ENCODE peak calls at places on chromosomes 7 and 10, in eight cellular contexts. T, N, L, O, H, B, A and I are unnamed samples.

GRCh38 chr7:77667459-77668090 is 28.7 kb upstream of the RSBN1L start:
- DNase-seq in T (no peak), N (no peak), L (no peak), O (no peak), H (no peak), B (peak), A (no peak), I (no peak)

GRCh38 chr10:10677479-10677878 is 340.2 kb upstream of the CELF2 start:
- DNase-seq in T (peak), N (no peak), L (no peak), O (no peak), H (peak), B (peak), A (peak), I (no peak)

GRCh38 chr10:76444034-76444800 is 1012.8 kb downstream of the LRMDA start:
- DNase-seq in T (no peak), N (no peak), L (no peak), O (no peak), H (no peak), B (peak), A (peak), I (no peak)

GRCh38 chr10:48285710-48286109 is 11.2 kb upstream of the FRMPD2 start:
- DNase-seq in T (no peak), N (no peak), L (no peak), O (no peak), H (no peak), B (no peak), A (no peak), I (no peak)

GRCh38 chr7:25014735-25015134 is 34.8 kb upstream of the OSBPL3 start:
- DNase-seq in T (no peak), N (no peak), L (no peak), O (no peak), H (no peak), B (peak), A (peak), I (no peak)

GRCh38 chr7:101133621-101134398 is 6.9 kb downstream of the SERPINE1 start:
- DNase-seq in T (no peak), N (no peak), L (no peak), O (no peak), H (no peak), B (peak), A (peak), I (no peak)

GRCh38 chr7:8290645-8291308 is 28.8 kb upstream of the ICA1 start:
- DNase-seq in T (no peak), N (peak), L (no peak), O (no peak), H (no peak), B (no peak), A (no peak), I (no peak)

GRCh38 chr10:124740374-124741280 is 3.6 kb downstream of the FAM53B start:
- DNase-seq in T (no peak), N (no peak), L (no peak), O (peak), H (no peak), B (peak), A (peak), I (peak)

GRCh38 chr7:158300427-158300826 is 287.2 kb downstream of the PTPRN2 start:
- DNase-seq in T (no peak), N (no peak), L (no peak), O (no peak), H (no peak), B (no peak), A (no peak), I (no peak)

GRCh38 chr7:4667776-4668509 is 14.2 kb upstream of the FOXK1 start:
- DNase-seq in T (peak), N (no peak), L (no peak), O (no peak), H (no peak), B (peak), A (peak), I (no peak)

GRCh38 chr10:34102237-34102673 is 712.8 kb downstream of the PARD3 start:
- DNase-seq in T (no peak), N (no peak), L (no peak), O (no peak), H (no peak), B (peak), A (peak), I (no peak)

GRCh38 chr10:71035511-71036278 is 147.3 kb upstream of the PCBD1 start:
- DNase-seq in T (no peak), N (no peak), L (no peak), O (no peak), H (no peak), B (no peak), A (peak), I (no peak)

GRCh38 chr10:56537984-56538383 is 176.9 kb upstream of the ZWINT start:
- DNase-seq in T (no peak), N (no peak), L (no peak), O (no peak), H (no peak), B (peak), A (peak), I (no peak)

GRCh38 chr10:27620425-27621397 is 116.6 kb downstream of the RAB18 start:
- DNase-seq in T (no peak), N (no peak), L (no peak), O (no peak), H (no peak), B (peak), A (peak), I (no peak)

GRCh38 chr7:51340029-51340838 is 23.6 kb upstream of the COBL start:
- DNase-seq in T (no peak), N (no peak), L (no peak), O (no peak), H (no peak), B (no peak), A (no peak), I (no peak)

GRCh38 chr10:78802866-78803265 is 265.9 kb upstream of the ZMIZ1 start:
- DNase-seq in T (no peak), N (no peak), L (no peak), O (no peak), H (no peak), B (peak), A (peak), I (peak)

GRCh38 chr10:113322843-113323242 is 230.0 kb upstream of the HABP2 start:
- DNase-seq in T (no peak), N (no peak), L (no peak), O (no peak), H (no peak), B (no peak), A (no peak), I (no peak)

GRCh38 chr10:43131906-43132305 is 6.3 kb upstream of the CSGALNACT2 start:
- DNase-seq in T (no peak), N (no peak), L (no peak), O (no peak), H (no peak), B (no peak), A (no peak), I (no peak)

GRCh38 chr10:129693382-129693781 is 226.3 kb downstream of the MGMT start:
- DNase-seq in T (no peak), N (no peak), L (no peak), O (no peak), H (no peak), B (no peak), A (no peak), I (peak)

GRCh38 chr7:100559127-100559526 is 14.6 kb downstream of the SAP25 start:
- DNase-seq in T (no peak), N (no peak), L (no peak), O (no peak), H (no peak), B (no peak), A (no peak), I (no peak)

GRCh38 chr10:14220026-14220425 is 110.7 kb downstream of the FRMD4A start:
- DNase-seq in T (no peak), N (no peak), L (no peak), O (no peak), H (no peak), B (no peak), A (no peak), I (no peak)

GRCh38 chr10:5959581-5960069 is 17.7 kb downstream of the IL15RA start:
- DNase-seq in T (no peak), N (no peak), L (no peak), O (peak), H (no peak), B (no peak), A (no peak), I (no peak)

GRCh38 chr7:17184805-17185689 is 113.4 kb upstream of the AHR start:
- DNase-seq in T (no peak), N (no peak), L (no peak), O (no peak), H (no peak), B (peak), A (peak), I (no peak)

GRCh38 chr7:47643716-47644400 is 61.9 kb upstream of the TNS3 start:
- DNase-seq in T (no peak), N (no peak), L (no peak), O (no peak), H (no peak), B (no peak), A (no peak), I (no peak)

GRCh38 chr10:78170026-78170475 is 136.4 kb downstream of the RPS24 start:
- DNase-seq in T (no peak), N (no peak), L (no peak), O (no peak), H (no peak), B (peak), A (no peak), I (no peak)

GRCh38 chr10:19563424-19564141 is 252.6 kb upstream of the PLXDC2 start:
- DNase-seq in T (no peak), N (no peak), L (no peak), O (no peak), H (no peak), B (no peak), A (no peak), I (no peak)

GRCh38 chr10:36381748-36382147 is 739.7 kb upstream of the FZD8 start:
- DNase-seq in T (no peak), N (no peak), L (no peak), O (no peak), H (no peak), B (no peak), A (no peak), I (no peak)

GRCh38 chr7:140867467-140868314 is 57.0 kb downstream of the BRAF start:
- DNase-seq in T (no peak), N (no peak), L (no peak), O (no peak), H (no peak), B (no peak), A (no peak), I (no peak)

GRCh38 chr7:23474829-23475578 is 4.7 kb upstream of the IGF2BP3 start:
- DNase-seq in T (no peak), N (no peak), L (no peak), O (no peak), H (no peak), B (no peak), A (no peak), I (no peak)

GRCh38 chr10:62037166-62037831 is 135.8 kb downstream of the ARID5B start:
- DNase-seq in T (no peak), N (no peak), L (no peak), O (no peak), H (no peak), B (peak), A (peak), I (no peak)

GRCh38 chr7:114180556-114181266 is 233.9 kb upstream of the FOXP2 start:
- DNase-seq in T (no peak), N (no peak), L (no peak), O (no peak), H (no peak), B (no peak), A (no peak), I (no peak)

GRCh38 chr10:96416643-96417042 is 57.8 kb upstream of the OPALIN start:
- DNase-seq in T (no peak), N (no peak), L (no peak), O (no peak), H (no peak), B (no peak), A (peak), I (peak)

GRCh38 chr10:88392222-88392621 is 190.9 kb downstream of the RNLS start:
- DNase-seq in T (no peak), N (no peak), L (no peak), O (no peak), H (no peak), B (no peak), A (no peak), I (no peak)

GRCh38 chr7:116354171-116354545 is 143.8 kb downstream of the TES start:
- DNase-seq in T (no peak), N (no peak), L (no peak), O (no peak), H (no peak), B (peak), A (peak), I (no peak)